ENCODE peak calls at places on chromosomes 16 and 17, in seven cellular contexts. One of them, this sample, is unnamed.

GRCh38 chr17:57881143-57881542 is 31.3 kb upstream of the MRPS23 start:
- DNase-seq in K562: no peak
- DNase-seq in GM12878: no peak
- DNase-seq in H1: no peak
- DNase-seq in HepG2: no peak
- DNase-seq in HCT116: no peak
- DNase-seq in SK-N-SH: no peak
- DNase-seq in this sample: no peak

GRCh38 chr17:33981713-33982601 is 273.1 kb upstream of the CCL2 start:
- DNase-seq in H1: no peak
- DNase-seq in K562: no peak
- DNase-seq in HepG2: no peak
- DNase-seq in SK-N-SH: no peak
- DNase-seq in HCT116: no peak
- DNase-seq in GM12878: no peak
- DNase-seq in this sample: no peak

GRCh38 chr16:55911616-55912015 is 36.4 kb upstream of the CES5A start:
- DNase-seq in HepG2: no peak
- DNase-seq in HCT116: no peak
- DNase-seq in K562: no peak
- DNase-seq in SK-N-SH: no peak
- DNase-seq in GM12878: no peak
- DNase-seq in H1: no peak
- DNase-seq in this sample: no peak

GRCh38 chr17:62916684-62917571 is 49.1 kb upstream of the TANC2 start:
- DNase-seq in HCT116: no peak
- DNase-seq in K562: peak; percentile 41
- DNase-seq in SK-N-SH: no peak
- DNase-seq in HepG2: no peak
- DNase-seq in GM12878: no peak
- DNase-seq in H1: no peak
- DNase-seq in this sample: no peak

GRCh38 chr17:30982855-30983254 is 12.0 kb downstream of the RNF135 start:
- DNase-seq in H1: no peak
- DNase-seq in K562: no peak
- DNase-seq in HepG2: no peak
- DNase-seq in GM12878: no peak
- DNase-seq in HCT116: no peak
- DNase-seq in SK-N-SH: no peak
- DNase-seq in this sample: no peak

GRCh38 chr17:49063652-49064051 is 66.5 kb downstream of the IGF2BP1 start:
- DNase-seq in SK-N-SH: no peak
- DNase-seq in GM12878: no peak
- DNase-seq in HepG2: no peak
- DNase-seq in K562: no peak
- DNase-seq in H1: no peak
- DNase-seq in HCT116: no peak
- DNase-seq in this sample: no peak

GRCh38 chr16:77763994-77764393 is 24.4 kb upstream of the VAT1L start:
- DNase-seq in K562: no peak
- DNase-seq in HCT116: no peak
- DNase-seq in HepG2: no peak
- DNase-seq in GM12878: no peak
- DNase-seq in SK-N-SH: no peak
- DNase-seq in H1: no peak
- DNase-seq in this sample: peak; percentile 58

GRCh38 chr17:65041518-65041917 is 15.0 kb downstream of the GNA13 start:
- DNase-seq in K562: no peak
- DNase-seq in H1: no peak
- DNase-seq in HepG2: no peak
- DNase-seq in SK-N-SH: no peak
- DNase-seq in HCT116: no peak
- DNase-seq in GM12878: no peak
- DNase-seq in this sample: no peak

DNA sequence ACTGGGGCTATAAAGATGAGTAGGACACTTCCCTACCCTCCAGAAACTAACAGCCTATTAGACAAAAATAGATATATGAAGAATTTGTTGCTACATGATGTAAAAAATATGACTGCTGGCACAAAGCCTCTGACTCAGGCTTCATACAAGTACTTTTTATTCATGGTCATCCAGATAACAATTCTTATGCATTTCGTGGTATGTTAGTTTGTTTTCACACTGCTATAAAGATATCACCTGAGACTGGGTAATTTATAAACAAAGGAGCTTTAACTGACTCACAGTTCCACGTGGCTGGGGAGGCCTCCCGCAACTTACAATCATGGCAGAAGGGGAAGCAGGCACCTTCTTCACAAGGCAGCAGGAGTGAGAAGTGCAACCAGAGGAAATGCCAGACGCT is 112.5 kb upstream of the HLF start:
- DNase-seq in HepG2: no peak
- DNase-seq in SK-N-SH: no peak
- DNase-seq in GM12878: no peak
- DNase-seq in H1: no peak
- DNase-seq in K562: no peak
- DNase-seq in HCT116: no peak
- DNase-seq in this sample: no peak
- TF ChIP-seq JUND in HepG2: no peak
- TF ChIP-seq JUND in SK-N-SH: no peak
- TF ChIP-seq JUND in GM12878: no peak
- TF ChIP-seq JUND in H1: no peak
- TF ChIP-seq JUND in K562: no peak
- TF ChIP-seq JUND in HCT116: no peak
- TF ChIP-seq JUND in this sample: no peak

DNA sequence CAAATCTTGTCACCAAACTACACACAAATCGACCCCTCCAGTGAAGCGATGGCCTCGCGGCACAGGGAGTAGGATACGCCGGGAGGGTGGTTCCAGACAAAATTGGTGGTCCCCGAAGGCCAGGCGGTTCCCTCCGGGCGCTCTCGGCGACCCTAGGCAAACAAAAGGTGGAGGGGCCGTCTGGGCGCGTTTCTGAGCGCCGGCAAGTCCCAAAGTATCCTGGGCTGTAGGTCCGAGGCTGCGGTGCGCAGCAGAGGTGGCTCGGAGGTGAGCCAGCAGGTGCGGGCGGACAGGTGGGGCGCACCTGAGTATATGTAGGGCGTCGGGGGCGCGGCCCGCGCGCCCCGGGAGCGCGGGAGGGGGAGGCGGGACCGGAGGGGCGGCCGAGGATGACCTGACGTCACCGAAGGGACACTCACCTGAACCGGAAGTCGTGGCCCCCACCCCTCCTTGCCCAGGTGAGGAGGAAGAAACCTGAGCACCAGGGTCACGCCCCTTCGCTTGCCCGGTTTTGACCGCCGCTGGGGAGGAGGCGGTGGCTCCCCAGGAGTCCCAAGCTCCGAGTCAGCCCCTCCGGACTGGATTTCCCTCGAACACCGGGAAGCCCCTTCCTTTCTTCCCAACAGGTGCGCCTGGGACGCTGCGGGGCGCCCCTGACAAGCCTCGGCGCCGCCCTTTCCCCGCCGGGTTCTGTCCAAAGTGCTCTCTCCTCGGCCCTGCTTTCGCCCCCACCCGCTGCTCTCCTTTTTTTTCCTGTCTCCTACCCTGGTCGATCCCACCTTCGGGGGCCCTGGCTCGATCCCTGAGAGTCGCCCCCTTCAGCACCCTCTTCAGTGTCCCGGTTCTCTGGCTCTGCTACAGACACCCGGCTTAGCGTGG is at the start of gene CLDN7:
- DNase-seq in HCT116: peak; percentile 93
- DNase-seq in H1: peak; percentile 90
- DNase-seq in K562: no peak
- DNase-seq in GM12878: no peak
- DNase-seq in SK-N-SH: peak; percentile 42
- DNase-seq in HepG2: no peak
- DNase-seq in this sample: peak; percentile 84
- TF ChIP-seq JUND in HCT116: peak; percentile 55
- TF ChIP-seq JUND in H1: peak; percentile 47
- TF ChIP-seq JUND in K562: no peak
- TF ChIP-seq JUND in GM12878: no peak
- TF ChIP-seq JUND in SK-N-SH: no peak
- TF ChIP-seq JUND in HepG2: no peak
- TF ChIP-seq JUND in this sample: no peak

DNA sequence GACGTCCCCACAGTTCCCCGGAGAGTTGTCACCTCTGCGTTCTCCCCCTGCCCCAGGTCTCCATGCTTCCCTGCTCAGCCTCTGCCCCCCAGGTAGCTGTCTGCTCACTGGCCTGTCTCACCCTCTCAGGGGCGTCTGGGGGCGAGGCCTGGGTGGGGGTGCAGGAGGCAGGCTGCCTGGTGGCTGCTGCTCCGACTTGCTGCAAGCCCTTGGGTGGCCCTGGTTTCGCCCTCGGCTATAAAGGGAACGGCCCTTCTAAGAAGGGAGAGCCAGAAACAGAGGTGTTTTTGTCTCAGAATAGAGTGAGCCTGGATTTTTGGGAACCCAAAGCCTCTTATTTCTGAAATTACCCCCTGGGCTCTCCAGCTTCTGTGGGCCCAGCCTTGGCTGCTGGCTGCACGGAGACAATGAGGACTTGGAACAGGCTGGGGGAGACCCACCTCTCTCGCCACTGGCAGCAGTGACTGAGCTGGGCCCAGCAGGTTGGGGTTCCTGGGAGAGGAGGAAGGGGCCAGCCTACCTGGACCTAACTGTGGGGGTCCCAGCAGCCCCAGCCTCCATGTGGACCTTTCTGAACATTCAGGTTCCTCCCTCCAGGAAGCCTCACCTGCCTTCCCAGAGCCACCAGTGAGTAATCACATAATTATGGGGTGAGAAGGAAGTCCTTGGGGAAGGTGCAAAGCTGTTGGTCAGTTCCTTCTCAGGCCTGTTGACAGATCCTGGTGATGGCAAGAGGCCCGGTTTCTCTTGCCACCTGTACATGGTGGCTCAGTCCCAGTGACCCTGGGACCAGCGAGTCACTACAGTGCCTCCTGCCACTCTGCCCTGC is 15.5 kb upstream of the SPNS2 start:
- DNase-seq in HepG2: no peak
- DNase-seq in SK-N-SH: no peak
- DNase-seq in HCT116: peak; percentile 84
- DNase-seq in GM12878: no peak
- DNase-seq in H1: no peak
- DNase-seq in K562: no peak
- DNase-seq in this sample: peak; percentile 89
- TF ChIP-seq JUND in HepG2: no peak
- TF ChIP-seq JUND in SK-N-SH: no peak
- TF ChIP-seq JUND in HCT116: peak; percentile 99
- TF ChIP-seq JUND in GM12878: no peak
- TF ChIP-seq JUND in H1: no peak
- TF ChIP-seq JUND in K562: no peak
- TF ChIP-seq JUND in this sample: peak; percentile 83

GRCh38 chr16:84408314-84408690 is 40.0 kb downstream of the ATP2C2 start:
- DNase-seq in HepG2: no peak
- DNase-seq in GM12878: no peak
- DNase-seq in HCT116: no peak
- DNase-seq in H1: no peak
- DNase-seq in K562: no peak
- DNase-seq in SK-N-SH: no peak
- DNase-seq in this sample: no peak

GRCh38 chr16:84404324-84404723 is 36.0 kb downstream of the ATP2C2 start:
- DNase-seq in SK-N-SH: no peak
- DNase-seq in HCT116: no peak
- DNase-seq in HepG2: no peak
- DNase-seq in GM12878: no peak
- DNase-seq in K562: no peak
- DNase-seq in H1: no peak
- DNase-seq in this sample: no peak

GRCh38 chr16:84404936-84405640 is 36.8 kb downstream of the ATP2C2 start:
- DNase-seq in H1: no peak
- DNase-seq in SK-N-SH: no peak
- DNase-seq in HCT116: no peak
- DNase-seq in GM12878: no peak
- DNase-seq in HepG2: no peak
- DNase-seq in K562: no peak
- DNase-seq in this sample: no peak

GRCh38 chr16:84407588-84408313 is 39.4 kb downstream of the ATP2C2 start:
- DNase-seq in SK-N-SH: no peak
- DNase-seq in GM12878: no peak
- DNase-seq in K562: no peak
- DNase-seq in HepG2: no peak
- DNase-seq in HCT116: no peak
- DNase-seq in H1: no peak
- DNase-seq in this sample: no peak

DNA sequence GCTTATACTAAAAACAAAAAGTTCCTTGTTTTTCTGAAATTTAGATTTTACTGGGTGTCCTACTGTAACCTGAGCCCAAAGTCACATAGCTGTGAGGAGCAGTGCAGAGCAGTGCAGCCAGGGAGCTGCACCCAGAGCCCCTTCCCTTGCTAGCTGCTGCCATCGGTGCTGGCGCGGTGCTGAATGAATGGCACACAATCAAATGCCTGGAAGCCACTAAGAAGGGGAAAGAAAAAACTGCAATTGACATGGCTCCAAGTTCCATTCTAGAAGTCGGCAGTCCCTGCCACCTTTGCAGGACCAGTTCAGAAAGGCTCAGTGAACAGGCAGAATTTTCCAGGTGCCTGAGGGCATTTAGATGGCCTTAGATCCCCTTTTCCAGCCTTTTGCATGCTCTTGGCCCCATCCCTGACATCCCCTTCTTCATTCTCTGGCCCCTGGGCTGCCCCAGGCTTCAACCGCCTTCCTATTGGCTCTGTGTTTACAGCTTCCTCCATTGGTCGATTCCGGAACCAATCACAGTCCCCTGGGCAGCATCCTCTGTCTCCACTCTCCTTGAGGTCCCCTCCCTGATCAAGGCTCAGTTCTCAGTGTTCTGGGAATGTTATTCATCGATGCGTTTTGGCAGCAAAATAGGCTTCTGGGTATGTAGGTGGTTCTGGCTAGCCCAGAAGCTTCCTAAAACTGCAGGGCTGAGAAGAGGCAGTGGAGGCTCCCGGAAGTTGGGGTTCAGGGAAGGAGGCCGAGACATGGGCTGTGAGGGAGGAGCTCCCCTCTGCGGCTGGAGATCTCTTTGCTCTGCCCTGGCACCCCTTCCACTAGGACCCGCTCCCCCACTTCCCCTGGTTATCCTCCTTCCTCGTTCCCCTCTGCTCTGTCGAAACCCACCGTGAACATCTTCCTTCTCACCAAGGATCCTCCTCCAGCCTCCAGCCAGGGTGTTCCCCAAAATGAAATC is 37.9 kb downstream of the ATP2C2 start:
- DNase-seq in K562: peak; percentile 56
- DNase-seq in H1: no peak
- DNase-seq in HepG2: no peak
- DNase-seq in GM12878: no peak
- DNase-seq in HCT116: no peak
- DNase-seq in SK-N-SH: peak; percentile 78
- DNase-seq in this sample: peak; percentile 24
- TF ChIP-seq JUND in K562: no peak
- TF ChIP-seq JUND in H1: no peak
- TF ChIP-seq JUND in HepG2: no peak
- TF ChIP-seq JUND in GM12878: no peak
- TF ChIP-seq JUND in HCT116: no peak
- TF ChIP-seq JUND in SK-N-SH: no peak
- TF ChIP-seq JUND in this sample: no peak

DNA sequence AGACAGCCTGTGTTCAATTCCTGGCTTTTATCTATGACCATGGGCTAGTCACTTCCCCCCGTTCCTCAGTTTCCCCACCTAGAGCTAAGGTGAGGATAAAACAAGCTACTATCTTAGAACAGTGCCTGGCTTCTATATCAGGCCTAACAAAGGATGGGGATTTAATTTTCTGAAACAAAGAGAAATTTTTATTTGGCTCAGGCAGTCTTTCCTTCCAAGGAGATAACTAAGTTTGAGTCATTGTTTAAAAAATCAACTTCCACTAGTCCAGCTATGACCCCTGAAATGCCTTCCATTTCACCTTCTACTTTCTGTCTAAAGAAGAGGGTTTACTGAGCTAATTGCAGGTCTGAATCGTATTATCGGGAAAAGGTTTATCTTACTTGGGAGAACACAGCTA is 99.0 kb downstream of the CMIP start:
- DNase-seq in HCT116: no peak
- DNase-seq in K562: no peak
- DNase-seq in H1: no peak
- DNase-seq in HepG2: no peak
- DNase-seq in GM12878: no peak
- DNase-seq in SK-N-SH: no peak
- DNase-seq in this sample: no peak
- TF ChIP-seq JUND in HCT116: no peak
- TF ChIP-seq JUND in K562: no peak
- TF ChIP-seq JUND in H1: no peak
- TF ChIP-seq JUND in HepG2: no peak
- TF ChIP-seq JUND in GM12878: no peak
- TF ChIP-seq JUND in SK-N-SH: no peak
- TF ChIP-seq JUND in this sample: no peak